ENCODE peak calls at places on chromosomes 6 and 20, in ten cellular contexts. P is cardiac muscle cell, R is H9, O is neural progenitor cell, L is upper lobe of right lung, K is Calu3, F is kidney, S is body of pancreas, J is astrocyte of the cerebellum, B is AG09319. Y is an unnamed sample.

GRCh38 chr6:112332274-112332673 is 14.9 kb upstream of the RFPL4B start:
- DNase-seq in S (no peak), J (no peak), L (no peak), R (no peak), P (no peak), K (no peak), O (no peak), F (no peak), B (peak; percentile 76), Y (no peak)

GRCh38 chr6:24974182-24975171 is 38.7 kb upstream of the RIPOR2 start:
- DNase-seq in L (no peak), R (no peak), K (no peak), B (no peak), F (no peak), O (no peak), P (no peak), J (no peak), S (no peak), Y (no peak)

GRCh38 chr20:17542993-17543412 is 11.8 kb upstream of the BFSP1 start:
- DNase-seq in L (no peak), R (no peak), F (no peak), J (peak; percentile 92), B (peak; percentile 48), S (no peak), K (no peak), P (peak; percentile 88), O (no peak), Y (no peak)

GRCh38 chr20:47785900-47786762 is 850 bp upstream of the SULF2 start:
- DNase-seq in L (no peak), P (peak; percentile 92), B (peak; percentile 59), S (peak; percentile 47), R (peak; percentile 67), J (peak; percentile 69), F (peak; percentile 88), O (peak; percentile 88), K (peak; percentile 91), Y (peak; percentile 76)

GRCh38 chr6:114592506-114592905 is 249.7 kb upstream of the HS3ST5 start:
- DNase-seq in S (no peak), F (no peak), L (no peak), P (no peak), R (no peak), J (no peak), O (no peak), B (no peak), K (no peak), Y (no peak)

GRCh38 chr20:53736757-53737403 is 143.2 kb upstream of the ZNF217 start:
- DNase-seq in K (peak; percentile 45), J (no peak), F (no peak), L (no peak), B (no peak), R (no peak), O (no peak), S (peak; percentile 34), P (peak; percentile 64), Y (no peak)

GRCh38 chr20:6920991-6921613 is 153.6 kb downstream of the BMP2 start:
- DNase-seq in F (no peak), S (no peak), O (no peak), K (peak; percentile 4), B (no peak), R (no peak), L (no peak), J (no peak), P (peak; percentile 2), Y (no peak)

GRCh38 chr6:170522565-170523183 is 30.4 kb downstream of the PSMB1 start:
- DNase-seq in P (peak; percentile 22), S (no peak), F (no peak), O (peak; percentile 81), K (peak; percentile 3), J (no peak), B (no peak), L (no peak), R (peak; percentile 71), Y (peak; percentile 69)

GRCh38 chr20:33685328-33686007 is 717 bp downstream of the E2F1 start:
- DNase-seq in O (peak; percentile 63), S (no peak), L (no peak), B (no peak), F (no peak), P (no peak), K (peak; percentile 74), R (peak; percentile 82), J (no peak), Y (peak; percentile 89)

GRCh38 chr6:32415521-32416019 is 8.6 kb upstream of the BTNL2 start:
- DNase-seq in K (peak; percentile 87), L (peak; percentile 81), P (peak; percentile 83), J (peak; percentile 42), R (peak; percentile 80), S (peak; percentile 77), O (peak; percentile 86), B (peak; percentile 34), F (peak; percentile 78), Y (peak; percentile 84)

GRCh38 chr6:143337201-143337949 is 113.1 kb downstream of the ADAT2 start:
- DNase-seq in F (no peak), J (no peak), B (no peak), S (peak; percentile 5), R (peak; percentile 90), K (peak; percentile 30), L (no peak), O (peak; percentile 70), P (peak; percentile 32), Y (peak; percentile 85)

GRCh38 chr6:105795913-105796517 is 290.1 kb upstream of the PRDM1 start:
- DNase-seq in L (no peak), B (no peak), S (no peak), F (no peak), J (no peak), O (no peak), R (no peak), P (no peak), K (peak; percentile 30), Y (no peak)

GRCh38 chr6:135182120-135182992 is 1.2 kb downstream of the MYB start:
- DNase-seq in O (peak; percentile 55), L (peak; percentile 75), B (no peak), P (peak; percentile 18), F (no peak), S (peak; percentile 6), K (peak; percentile 10), J (no peak), R (peak; percentile 42), Y (peak; percentile 31)

DNA sequence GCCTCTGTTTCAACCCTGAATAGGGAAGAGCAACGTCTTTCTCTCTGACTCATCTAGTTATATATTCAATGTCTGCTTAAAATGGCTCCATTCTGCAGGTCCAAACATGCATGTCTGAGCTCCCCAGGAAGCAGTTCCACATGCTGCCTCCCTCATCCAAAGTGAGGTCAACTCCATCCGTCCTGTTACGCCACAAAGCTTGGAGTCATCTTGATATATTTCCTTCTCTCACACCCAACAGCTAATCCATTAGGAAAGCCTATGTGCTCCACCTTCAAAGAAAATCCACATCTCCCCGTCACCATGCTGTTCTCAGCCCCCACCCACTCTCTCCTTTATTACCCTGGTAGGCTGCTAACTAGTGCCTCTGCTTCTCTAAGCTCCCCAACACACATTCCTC is 130.2 kb upstream of the SYNDIG1 start:
- DNase-seq in F (no peak), O (no peak), R (no peak), B (no peak), J (no peak), L (no peak), K (no peak), S (no peak), P (no peak), Y (no peak)
- TF ChIP-seq CTCF in F (no peak), O (no peak), R (no peak), B (no peak), J (no peak), L (no peak), K (no peak), S (no peak), P (no peak), Y (no peak)

GRCh38 chr6:45442716-45443115 is 65.0 kb upstream of the SUPT3H start:
- DNase-seq in J (no peak), B (no peak), K (no peak), R (no peak), L (no peak), O (no peak), P (peak; percentile 33), F (no peak), S (no peak), Y (no peak)

GRCh38 chr6:45439459-45439858 is 61.7 kb upstream of the SUPT3H start:
- DNase-seq in S (no peak), R (no peak), J (no peak), L (no peak), B (no peak), K (no peak), O (no peak), F (no peak), P (no peak), Y (no peak)

GRCh38 chr6:45438849-45439406 is 61.2 kb upstream of the SUPT3H start:
- DNase-seq in R (no peak), K (no peak), S (no peak), P (peak; percentile 90), J (peak; percentile 91), L (no peak), B (no peak), O (no peak), F (no peak), Y (no peak)

GRCh38 chr6:45439861-45440388 is 62.2 kb upstream of the SUPT3H start:
- DNase-seq in J (no peak), B (no peak), S (no peak), R (no peak), F (no peak), P (no peak), O (no peak), L (no peak), K (no peak), Y (no peak)

GRCh38 chr6:45441811-45442453 is 64.2 kb upstream of the SUPT3H start:
- DNase-seq in L (no peak), J (no peak), F (no peak), K (no peak), P (no peak), S (no peak), B (no peak), O (no peak), R (no peak), Y (no peak)
- TF ChIP-seq CTCF in L (no peak), J (no peak), F (no peak), K (no peak), P (no peak), S (no peak), B (no peak), O (no peak), R (no peak), Y (no peak)

DNA sequence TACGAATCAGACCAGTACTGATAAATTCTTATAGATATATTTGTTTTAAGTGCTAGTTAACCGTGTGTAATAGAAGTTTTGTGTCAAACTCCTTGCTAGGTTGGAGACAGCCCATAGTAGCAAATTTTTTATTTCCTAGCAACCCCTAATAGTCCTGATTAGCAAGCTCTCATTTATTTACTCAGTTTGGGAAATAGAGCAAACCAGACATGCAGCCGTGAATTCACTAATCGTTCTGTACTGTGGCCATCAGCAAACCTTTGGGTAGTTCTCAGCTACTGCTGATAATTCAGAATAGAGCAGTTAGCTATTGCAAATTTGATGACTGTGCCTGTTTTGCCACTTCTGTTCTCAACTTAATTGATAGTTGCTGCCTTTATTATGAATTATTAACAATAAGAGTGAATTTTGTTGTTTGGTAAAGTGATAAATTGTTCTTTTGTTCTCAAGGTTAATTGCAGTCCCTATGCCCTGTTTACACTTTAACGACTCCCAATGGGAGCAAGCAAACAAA is 215.8 kb downstream of the GRM1 start:
- DNase-seq in R (no peak), K (no peak), P (no peak), S (no peak), B (no peak), L (no peak), J (no peak), F (no peak), O (no peak), Y (no peak)
- TF ChIP-seq CTCF in R (no peak), K (no peak), P (no peak), S (no peak), B (no peak), L (no peak), J (no peak), F (no peak), O (no peak), Y (no peak)

GRCh38 chr6:141562801-141563763 is 569.6 kb upstream of the GJE1 start:
- DNase-seq in P (peak; percentile 95), S (peak; percentile 65), L (no peak), R (peak; percentile 43), J (peak; percentile 94), O (peak; percentile 80), K (peak; percentile 41), B (peak; percentile 87), F (no peak), Y (peak; percentile 44)
- TF ChIP-seq CTCF in P (peak; percentile 79), S (peak; percentile 59), L (peak; percentile 86), R (peak; percentile 89), J (peak; percentile 82), O (peak; percentile 84), K (peak; percentile 49), B (peak; percentile 80), F (peak; percentile 93), Y (peak; percentile 86)

Y was measured in glutamatergic neuron.